ENCODE peak calls at places on chromosomes 5 and 9, in six cellular contexts. T, V, S, E, L and U are unnamed samples.

GRCh38 chr5:131109540-131110255 is 55.4 kb downstream of the HINT1 start:
- DNase-seq in V (peak; percentile 46), E (no peak), S (no peak), T (no peak), L (no peak), U (no peak)

GRCh38 chr5:89967806-89968444 is 441.6 kb downstream of the CETN3 start:
- DNase-seq in V (no peak), L (no peak), E (no peak), S (no peak), T (no peak), U (no peak)

GRCh38 chr5:109063223-109063622 is 315.5 kb downstream of the FER start:
- DNase-seq in T (no peak), V (no peak), L (no peak), E (no peak), S (no peak), U (no peak)

GRCh38 chr5:22850981-22851380 is 2.2 kb downstream of the CDH12 start:
- DNase-seq in V (no peak), E (no peak), L (no peak), S (no peak), T (no peak), U (no peak)

GRCh38 chr5:139642213-139642612 is 5.9 kb upstream of the CXXC5 start:
- DNase-seq in S (no peak), T (peak; percentile 8), L (peak; percentile 47), V (peak; percentile 11), E (peak; percentile 34), U (no peak)

GRCh38 chr9:71506821-71507220 is 261.5 kb downstream of the CEMIP2 start:
- DNase-seq in L (no peak), V (no peak), E (peak; percentile 71), S (no peak), T (peak; percentile 29), U (no peak)

GRCh38 chr9:132099741-132100407 is 20.2 kb upstream of the MED27 start:
- DNase-seq in S (no peak), L (no peak), V (peak; percentile 47), E (no peak), T (no peak), U (no peak)

GRCh38 chr5:146409081-146409671 is 38.0 kb upstream of the TCERG1 start:
- DNase-seq in V (no peak), T (no peak), E (no peak), L (no peak), S (no peak), U (no peak)

GRCh38 chr5:81760521-81760920 is 9.6 kb upstream of the SSBP2 start:
- DNase-seq in S (no peak), T (no peak), V (no peak), E (no peak), L (no peak), U (no peak)

GRCh38 chr5:171978519-171978918 is 27.9 kb downstream of the FBXW11 start:
- DNase-seq in T (no peak), S (no peak), V (no peak), L (no peak), E (no peak), U (no peak)

GRCh38 chr5:20537911-20538310 is 549.9 kb upstream of the CDH18 start:
- DNase-seq in L (no peak), E (no peak), S (no peak), V (no peak), T (no peak), U (no peak)

GRCh38 chr5:5217371-5217770 is 77.2 kb downstream of the ADAMTS16 start:
- DNase-seq in S (no peak), E (no peak), V (no peak), L (no peak), T (no peak), U (no peak)

GRCh38 chr5:32713396-32714381 is 2.6 kb downstream of the NPR3 start:
- DNase-seq in T (peak; percentile 21), V (peak; percentile 26), S (no peak), L (peak; percentile 77), E (peak; percentile 69), U (peak; percentile 60)

GRCh38 chr5:145056805-145057204 is 778.3 kb downstream of the PRELID2 start:
- DNase-seq in E (no peak), T (no peak), V (no peak), L (no peak), S (no peak), U (no peak)

GRCh38 chr5:60687927-60688720 is 11.8 kb downstream of the DEPDC1B start:
- DNase-seq in E (no peak), V (peak; percentile 48), L (no peak), T (no peak), S (no peak), U (no peak)

GRCh38 chr5:146586752-146587151 is 70.8 kb upstream of the GPR151 start:
- DNase-seq in L (no peak), S (no peak), E (no peak), V (no peak), T (no peak), U (no peak)

GRCh38 chr5:149942199-149942598 is 2.4 kb downstream of the PDE6A start:
- DNase-seq in S (no peak), E (no peak), V (no peak), T (no peak), L (no peak), U (no peak)
- H3K4me1 ChIP-seq in S (no peaks in the 10 kb centered on the region), E (peaks cover 42% of the 10 kb centered on the region), V (peaks cover 5% of the 10 kb centered on the region), T (peaks cover 76% of the 10 kb centered on the region), L (peaks cover 6% of the 10 kb centered on the region), U (peaks cover 17% of the 10 kb centered on the region)

DNA sequence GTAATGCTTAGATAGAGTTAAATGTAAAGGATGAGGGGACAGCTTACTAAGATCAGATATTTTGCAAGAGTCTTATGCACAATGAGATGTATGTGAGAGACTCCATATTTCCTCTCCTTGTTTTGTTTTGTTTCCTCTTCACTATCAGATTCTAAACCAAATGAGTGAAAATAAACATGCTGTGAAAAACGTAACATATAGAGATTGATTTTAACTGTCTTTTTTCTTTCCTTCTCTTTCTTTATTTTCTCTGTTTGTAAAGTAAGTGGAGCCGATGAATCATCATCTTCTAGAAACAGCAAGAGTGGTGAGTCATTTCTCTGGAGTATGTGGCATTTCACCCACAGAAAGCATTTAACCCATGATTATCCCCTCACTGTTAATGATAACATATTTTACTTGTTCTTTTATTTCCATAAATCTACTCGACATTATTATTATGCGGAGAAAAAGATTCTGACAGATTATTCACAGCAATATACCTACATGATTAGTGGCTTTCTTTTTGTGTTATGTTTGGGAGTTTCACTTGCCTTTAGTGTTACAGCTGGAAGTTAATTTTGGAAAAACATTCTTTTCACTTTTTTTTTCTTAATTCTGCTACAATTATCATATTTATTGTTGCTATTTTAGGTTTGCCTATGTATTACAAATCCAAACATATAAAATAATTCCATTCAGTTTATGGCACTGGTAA is 2.1 kb upstream of the ANXA1 start:
- DNase-seq in E (peak; percentile 81), V (no peak), S (no peak), L (no peak), T (no peak), U (no peak)
- H3K4me1 ChIP-seq in E (peaks cover 67% of the 10 kb centered on the region), V (no peaks in the 10 kb centered on the region), S (no peaks in the 10 kb centered on the region), L (peaks cover 44% of the 10 kb centered on the region), T (peaks cover 31% of the 10 kb centered on the region), U (peaks cover 51% of the 10 kb centered on the region)

DNA sequence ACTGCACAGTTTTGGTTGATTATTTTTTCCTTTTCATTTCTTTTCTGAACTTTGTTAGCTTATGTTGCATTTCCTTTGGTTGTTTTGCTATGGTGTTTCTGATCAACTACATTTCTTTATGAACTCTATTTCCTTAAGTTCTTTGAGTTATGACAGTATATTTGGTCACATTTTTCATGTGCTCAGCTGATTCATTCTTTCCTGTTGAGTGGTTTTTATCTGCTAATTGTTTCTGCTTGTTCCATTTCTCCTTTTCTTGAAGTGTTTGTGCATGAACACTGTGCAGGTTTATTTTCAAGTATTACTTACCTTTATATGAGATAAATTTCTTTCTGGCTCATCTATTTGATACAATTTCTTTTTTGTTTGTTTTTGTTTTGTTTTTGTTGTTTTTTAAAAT is 50.9 kb upstream of the MACIR start:
- DNase-seq in S (no peak), E (no peak), T (no peak), L (no peak), V (no peak), U (no peak)
- H3K4me1 ChIP-seq in S (no peaks in the 10 kb centered on the region), E (no peaks in the 10 kb centered on the region), T (no peaks in the 10 kb centered on the region), L (peaks cover 5% of the 10 kb centered on the region), V (no peaks in the 10 kb centered on the region), U (peaks cover 6% of the 10 kb centered on the region)

GRCh38 chr5:177349362-177349647 is 2.2 kb downstream of the LMAN2 start:
- DNase-seq in V (no peak), L (no peak), S (no peak), T (no peak), E (no peak), U (no peak)
- H3K4me1 ChIP-seq in V (peaks cover 23% of the 10 kb centered on the region), L (peaks cover 73% of the 10 kb centered on the region), S (peaks cover 8% of the 10 kb centered on the region), T (peaks cover 28% of the 10 kb centered on the region), E (peaks cover 20% of the 10 kb centered on the region), U (peaks cover 43% of the 10 kb centered on the region)

GRCh38 chr9:94825620-94825958 is 99.1 kb downstream of the AOPEP start:
- DNase-seq in S (no peak), E (no peak), V (no peak), T (no peak), L (no peak), U (no peak)

GRCh38 chr9:94824913-94825619 is 98.6 kb downstream of the AOPEP start:
- DNase-seq in L (no peak), T (no peak), E (no peak), V (no peak), S (no peak), U (no peak)

GRCh38 chr9:94826044-94826443 is 99.5 kb downstream of the AOPEP start:
- DNase-seq in S (no peak), L (no peak), T (no peak), E (no peak), V (no peak), U (no peak)

GRCh38 chr9:94823710-94824109 is 97.2 kb downstream of the AOPEP start:
- DNase-seq in S (no peak), L (no peak), V (no peak), E (no peak), T (no peak), U (no peak)

DNA sequence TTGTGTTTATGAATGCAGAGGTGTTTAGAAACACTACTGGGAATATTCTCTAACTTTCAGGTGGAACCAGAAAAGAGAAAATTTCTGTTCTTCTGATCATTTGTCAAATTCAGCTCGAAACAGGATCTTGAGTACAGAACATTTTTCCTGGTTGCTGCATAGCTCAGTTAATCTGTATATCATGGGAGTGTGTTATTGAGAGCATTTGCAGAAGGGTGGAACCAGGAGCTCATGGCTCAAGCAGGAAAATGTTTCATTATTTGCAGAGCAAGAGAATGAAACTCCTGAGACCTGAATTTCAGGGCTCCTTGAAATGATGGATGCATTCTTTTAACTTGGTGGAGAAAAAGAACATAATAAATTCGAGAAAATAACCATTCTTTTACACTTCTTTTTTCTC is 97.9 kb downstream of the AOPEP start:
- DNase-seq in E (no peak), T (no peak), S (no peak), L (no peak), V (no peak), U (no peak)
- H3K4me1 ChIP-seq in E (peaks cover 54% of the 10 kb centered on the region), T (peaks cover 36% of the 10 kb centered on the region), S (no peaks in the 10 kb centered on the region), L (no peaks in the 10 kb centered on the region), V (peaks cover 2% of the 10 kb centered on the region), U (peaks cover 20% of the 10 kb centered on the region)

GRCh38 chr9:972512-973294 is 3.8 kb upstream of the DMRT3 start:
- DNase-seq in V (peak; percentile 27), E (no peak), T (no peak), L (no peak), S (no peak), U (no peak)
- H3K4me1 ChIP-seq in V (no peaks in the 10 kb centered on the region), E (no peaks in the 10 kb centered on the region), T (peaks cover 33% of the 10 kb centered on the region), L (peaks cover 54% of the 10 kb centered on the region), S (peaks cover 8% of the 10 kb centered on the region), U (peaks cover 37% of the 10 kb centered on the region)